ENCODE peak calls at places on chromosomes 5 and 9, in five cellular contexts. One of them, this sample, is unnamed.

GRCh38 chr5:142621227-142621626 is 64.7 kb downstream of the FGF1 start:
- DNase-seq in CD8-positive, alpha-beta memory T cell: no peak
- DNase-seq in kidney: no peak
- DNase-seq in cardiac muscle cell: peak
- DNase-seq in left ventricle myocardium inferior: no peak
- DNase-seq in this sample: no peak

GRCh38 chr9:131393622-131394463 is at the start of gene PRRC2B:
- DNase-seq in cardiac muscle cell: peak
- DNase-seq in left ventricle myocardium inferior: peak
- DNase-seq in kidney: peak
- DNase-seq in CD8-positive, alpha-beta memory T cell: peak
- DNase-seq in this sample: peak

GRCh38 chr5:140926211-140926902 is at the start of gene PCDHAC1:
- DNase-seq in left ventricle myocardium inferior: peak
- DNase-seq in CD8-positive, alpha-beta memory T cell: no peak
- DNase-seq in cardiac muscle cell: peak
- DNase-seq in kidney: peak
- DNase-seq in this sample: no peak

GRCh38 chr5:147743686-147744332 is 38.7 kb downstream of the JAKMIP2 start:
- DNase-seq in CD8-positive, alpha-beta memory T cell: no peak
- DNase-seq in cardiac muscle cell: peak
- DNase-seq in left ventricle myocardium inferior: no peak
- DNase-seq in kidney: no peak
- DNase-seq in this sample: no peak

GRCh38 chr9:108743901-108744371 is 111.8 kb downstream of the ACTL7B start:
- DNase-seq in kidney: no peak
- DNase-seq in cardiac muscle cell: no peak
- DNase-seq in left ventricle myocardium inferior: no peak
- DNase-seq in CD8-positive, alpha-beta memory T cell: no peak
- DNase-seq in this sample: no peak

GRCh38 chr9:133463234-133463863 is 3.6 kb downstream of the CACFD1 start:
- DNase-seq in cardiac muscle cell: no peak
- DNase-seq in kidney: no peak
- DNase-seq in CD8-positive, alpha-beta memory T cell: no peak
- DNase-seq in left ventricle myocardium inferior: no peak
- DNase-seq in this sample: peak

GRCh38 chr9:115109486-115109885 is 8.5 kb downstream of the TNC start:
- DNase-seq in kidney: no peak
- DNase-seq in cardiac muscle cell: peak
- DNase-seq in left ventricle myocardium inferior: no peak
- DNase-seq in CD8-positive, alpha-beta memory T cell: no peak
- DNase-seq in this sample: no peak

GRCh38 chr9:133227242-133227860 is 18.3 kb upstream of the OBP2B start:
- DNase-seq in kidney: peak
- DNase-seq in cardiac muscle cell: no peak
- DNase-seq in CD8-positive, alpha-beta memory T cell: no peak
- DNase-seq in left ventricle myocardium inferior: no peak
- DNase-seq in this sample: no peak

GRCh38 chr5:114387433-114387832 is 25.6 kb downstream of the KCNN2 start:
- DNase-seq in cardiac muscle cell: no peak
- DNase-seq in kidney: no peak
- DNase-seq in left ventricle myocardium inferior: no peak
- DNase-seq in CD8-positive, alpha-beta memory T cell: no peak
- DNase-seq in this sample: no peak

GRCh38 chr5:96595300-96596090 is 66.7 kb upstream of the CAST start:
- DNase-seq in left ventricle myocardium inferior: no peak
- DNase-seq in kidney: no peak
- DNase-seq in CD8-positive, alpha-beta memory T cell: no peak
- DNase-seq in cardiac muscle cell: peak
- DNase-seq in this sample: no peak

GRCh38 chr9:120571443-120572257 is 8.3 kb downstream of the CDK5RAP2 start:
- DNase-seq in left ventricle myocardium inferior: peak
- DNase-seq in kidney: no peak
- DNase-seq in cardiac muscle cell: peak
- DNase-seq in CD8-positive, alpha-beta memory T cell: no peak
- DNase-seq in this sample: no peak

GRCh38 chr9:136829981-136830885 is 12.0 kb upstream of the AJM1 start:
- DNase-seq in cardiac muscle cell: no peak
- DNase-seq in CD8-positive, alpha-beta memory T cell: no peak
- DNase-seq in left ventricle myocardium inferior: peak
- DNase-seq in kidney: peak
- DNase-seq in this sample: no peak

GRCh38 chr5:86880785-86881492 is 263.2 kb downstream of the COX7C start:
- DNase-seq in CD8-positive, alpha-beta memory T cell: peak
- DNase-seq in left ventricle myocardium inferior: no peak
- DNase-seq in cardiac muscle cell: peak
- DNase-seq in kidney: no peak
- DNase-seq in this sample: peak

GRCh38 chr5:64958757-64959391 is 190.1 kb downstream of the CWC27 start:
- DNase-seq in CD8-positive, alpha-beta memory T cell: no peak
- DNase-seq in left ventricle myocardium inferior: no peak
- DNase-seq in cardiac muscle cell: peak
- DNase-seq in kidney: no peak
- DNase-seq in this sample: peak

GRCh38 chr9:137296214-137297059 is 5.6 kb downstream of the NRARP start:
- DNase-seq in CD8-positive, alpha-beta memory T cell: no peak
- DNase-seq in left ventricle myocardium inferior: peak
- DNase-seq in kidney: no peak
- DNase-seq in cardiac muscle cell: peak
- DNase-seq in this sample: no peak

GRCh38 chr9:123685489-123686083 is 244.3 kb downstream of the DENND1A start:
- DNase-seq in CD8-positive, alpha-beta memory T cell: no peak
- DNase-seq in cardiac muscle cell: no peak
- DNase-seq in left ventricle myocardium inferior: no peak
- DNase-seq in kidney: no peak
- DNase-seq in this sample: no peak

GRCh38 chr9:133563286-133564213 is 29.0 kb downstream of the ADAMTSL2 start:
- DNase-seq in CD8-positive, alpha-beta memory T cell: no peak
- DNase-seq in left ventricle myocardium inferior: peak
- DNase-seq in cardiac muscle cell: peak
- DNase-seq in kidney: no peak
- DNase-seq in this sample: no peak

GRCh38 chr9:79883073-79883645 is 311.4 kb downstream of the TLE4 start:
- DNase-seq in CD8-positive, alpha-beta memory T cell: peak
- DNase-seq in cardiac muscle cell: no peak
- DNase-seq in kidney: peak
- DNase-seq in left ventricle myocardium inferior: peak
- DNase-seq in this sample: no peak

GRCh38 chr9:134618163-134618822 is 23.3 kb upstream of the COL5A1 start:
- DNase-seq in kidney: peak
- DNase-seq in left ventricle myocardium inferior: no peak
- DNase-seq in cardiac muscle cell: peak
- DNase-seq in CD8-positive, alpha-beta memory T cell: no peak
- DNase-seq in this sample: no peak

GRCh38 chr9:35757527-35758275 is 3.6 kb upstream of the MSMP start:
- DNase-seq in cardiac muscle cell: no peak
- DNase-seq in CD8-positive, alpha-beta memory T cell: no peak
- DNase-seq in left ventricle myocardium inferior: no peak
- DNase-seq in kidney: no peak
- DNase-seq in this sample: no peak

GRCh38 chr9:137085918-137086530 is 761 bp upstream of the MAN1B1 start:
- DNase-seq in kidney: peak
- DNase-seq in cardiac muscle cell: peak
- DNase-seq in CD8-positive, alpha-beta memory T cell: no peak
- DNase-seq in left ventricle myocardium inferior: peak
- DNase-seq in this sample: peak

GRCh38 chr9:131111186-131111853 is 14.1 kb upstream of the NUP214 start:
- DNase-seq in left ventricle myocardium inferior: no peak
- DNase-seq in cardiac muscle cell: no peak
- DNase-seq in CD8-positive, alpha-beta memory T cell: no peak
- DNase-seq in kidney: peak
- DNase-seq in this sample: no peak

GRCh38 chr5:12071455-12071854 is 167.2 kb upstream of the CTNND2 start:
- DNase-seq in CD8-positive, alpha-beta memory T cell: no peak
- DNase-seq in left ventricle myocardium inferior: no peak
- DNase-seq in kidney: no peak
- DNase-seq in cardiac muscle cell: no peak
- DNase-seq in this sample: no peak

GRCh38 chr5:147445951-147446350 is 63.9 kb downstream of the DPYSL3 start:
- DNase-seq in CD8-positive, alpha-beta memory T cell: no peak
- DNase-seq in kidney: no peak
- DNase-seq in left ventricle myocardium inferior: no peak
- DNase-seq in cardiac muscle cell: no peak
- DNase-seq in this sample: no peak

GRCh38 chr5:132000677-132001453 is 10.6 kb downstream of the ACSL6 start:
- DNase-seq in cardiac muscle cell: no peak
- DNase-seq in CD8-positive, alpha-beta memory T cell: peak
- DNase-seq in left ventricle myocardium inferior: no peak
- DNase-seq in kidney: peak
- DNase-seq in this sample: no peak

GRCh38 chr5:106875591-106876297 is 795.0 kb downstream of the EFNA5 start:
- DNase-seq in left ventricle myocardium inferior: no peak
- DNase-seq in cardiac muscle cell: peak
- DNase-seq in kidney: no peak
- DNase-seq in CD8-positive, alpha-beta memory T cell: no peak
- DNase-seq in this sample: peak

GRCh38 chr5:64876203-64876602 is 107.5 kb downstream of the CWC27 start:
- DNase-seq in CD8-positive, alpha-beta memory T cell: no peak
- DNase-seq in left ventricle myocardium inferior: no peak
- DNase-seq in kidney: no peak
- DNase-seq in cardiac muscle cell: peak
- DNase-seq in this sample: no peak

GRCh38 chr9:103574056-103574455 is 520.1 kb upstream of the SMC2 start:
- DNase-seq in kidney: no peak
- DNase-seq in cardiac muscle cell: peak
- DNase-seq in CD8-positive, alpha-beta memory T cell: no peak
- DNase-seq in left ventricle myocardium inferior: no peak
- DNase-seq in this sample: no peak

GRCh38 chr9:108869092-108869725 is 7.1 kb downstream of the ACTL7A start:
- DNase-seq in kidney: no peak
- DNase-seq in left ventricle myocardium inferior: no peak
- DNase-seq in cardiac muscle cell: peak
- DNase-seq in CD8-positive, alpha-beta memory T cell: no peak
- DNase-seq in this sample: no peak

GRCh38 chr9:89601856-89602562 is 2.8 kb upstream of the GADD45G start:
- DNase-seq in CD8-positive, alpha-beta memory T cell: no peak
- DNase-seq in kidney: no peak
- DNase-seq in left ventricle myocardium inferior: no peak
- DNase-seq in cardiac muscle cell: no peak
- DNase-seq in this sample: no peak

GRCh38 chr5:143659614-143660238 is 152.2 kb upstream of the HMHB1 start:
- DNase-seq in CD8-positive, alpha-beta memory T cell: no peak
- DNase-seq in cardiac muscle cell: no peak
- DNase-seq in left ventricle myocardium inferior: no peak
- DNase-seq in kidney: no peak
- DNase-seq in this sample: no peak

GRCh38 chr5:10351882-10352395 is 1.6 kb upstream of the MARCHF6 start:
- DNase-seq in CD8-positive, alpha-beta memory T cell: no peak
- DNase-seq in left ventricle myocardium inferior: no peak
- DNase-seq in cardiac muscle cell: no peak
- DNase-seq in kidney: no peak
- DNase-seq in this sample: no peak

GRCh38 chr5:10353241-10354047 is at the start of gene MARCHF6:
- DNase-seq in left ventricle myocardium inferior: peak
- DNase-seq in cardiac muscle cell: peak
- DNase-seq in kidney: peak
- DNase-seq in CD8-positive, alpha-beta memory T cell: peak
- DNase-seq in this sample: peak

GRCh38 chr5:10352404-10353240 is 873 bp upstream of the MARCHF6 start:
- DNase-seq in cardiac muscle cell: peak
- DNase-seq in left ventricle myocardium inferior: no peak
- DNase-seq in kidney: no peak
- DNase-seq in CD8-positive, alpha-beta memory T cell: no peak
- DNase-seq in this sample: peak

GRCh38 chr5:10354048-10354872 is 765 bp downstream of the MARCHF6 start:
- DNase-seq in cardiac muscle cell: peak
- DNase-seq in CD8-positive, alpha-beta memory T cell: peak
- DNase-seq in kidney: no peak
- DNase-seq in left ventricle myocardium inferior: peak
- DNase-seq in this sample: peak

GRCh38 chr5:10351199-10351881 is 2.2 kb upstream of the MARCHF6 start:
- DNase-seq in kidney: no peak
- DNase-seq in cardiac muscle cell: peak
- DNase-seq in CD8-positive, alpha-beta memory T cell: no peak
- DNase-seq in left ventricle myocardium inferior: no peak
- DNase-seq in this sample: no peak
- H3K4me3 ChIP-seq in kidney: no peak
- H3K4me3 ChIP-seq in cardiac muscle cell: no peak
- H3K4me3 ChIP-seq in CD8-positive, alpha-beta memory T cell: no peak
- H3K4me3 ChIP-seq in left ventricle myocardium inferior: peak
- H3K4me3 ChIP-seq in this sample: no peak

DNA sequence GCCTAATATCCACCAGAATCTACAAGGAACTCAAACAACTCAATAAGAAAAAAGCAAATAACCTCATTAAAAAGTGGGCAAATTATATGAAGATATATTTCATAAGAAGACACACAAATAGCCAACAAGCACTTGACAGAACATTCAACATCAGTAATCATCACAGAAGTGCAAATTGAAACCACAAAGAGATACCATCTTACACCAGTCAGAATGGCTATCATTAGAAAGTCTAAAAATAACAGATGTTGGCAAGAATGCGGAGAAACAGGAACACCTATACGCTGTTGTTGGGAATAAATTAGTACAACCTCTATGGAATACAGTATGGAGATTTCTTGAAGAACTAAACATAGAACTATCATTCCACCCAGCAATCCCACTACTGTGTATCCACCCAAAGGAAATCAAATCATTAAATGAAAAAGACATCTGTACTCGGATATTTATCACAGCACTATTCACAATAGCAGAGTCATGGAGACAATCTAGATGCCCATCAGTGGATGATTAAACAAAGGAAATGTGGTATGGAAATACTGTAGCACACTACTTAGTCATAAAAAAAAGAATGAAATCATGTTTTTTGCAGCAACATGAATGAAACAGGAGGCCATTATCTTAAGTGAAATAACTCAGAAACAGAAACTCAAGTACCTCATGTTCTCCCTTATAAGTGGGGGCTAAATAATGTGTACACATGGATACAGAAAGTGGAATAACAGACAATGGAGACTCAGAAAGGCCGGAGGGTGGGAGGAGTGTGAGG is 106.8 kb upstream of the FST start:
- DNase-seq in cardiac muscle cell: peak
- DNase-seq in CD8-positive, alpha-beta memory T cell: no peak
- DNase-seq in left ventricle myocardium inferior: no peak
- DNase-seq in kidney: no peak
- DNase-seq in this sample: no peak
- H3K27ac ChIP-seq in cardiac muscle cell: no peak
- H3K27ac ChIP-seq in CD8-positive, alpha-beta memory T cell: no peak
- H3K27ac ChIP-seq in left ventricle myocardium inferior: no peak
- H3K27ac ChIP-seq in kidney: no peak
- H3K27ac ChIP-seq in this sample: no peak

DNA sequence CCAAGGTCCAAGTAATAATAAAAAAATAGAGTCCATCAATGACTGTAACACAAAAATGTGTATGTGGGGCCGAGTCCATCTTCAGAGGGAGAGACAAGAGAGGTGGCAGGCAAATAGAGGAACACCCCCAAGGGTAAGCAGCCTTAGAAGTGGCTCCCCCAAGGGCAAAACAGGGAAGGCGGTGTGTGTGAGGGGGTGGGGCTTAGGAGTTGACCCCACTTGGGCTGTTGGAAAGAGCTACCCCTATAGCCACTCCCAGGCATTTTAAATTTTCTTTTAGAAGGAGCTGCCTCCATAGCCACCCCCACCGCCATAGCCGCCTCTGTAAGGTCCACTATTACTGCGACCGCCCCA is 1.3 kb downstream of the HNRNPA0 start:
- DNase-seq in cardiac muscle cell: peak
- DNase-seq in CD8-positive, alpha-beta memory T cell: no peak
- DNase-seq in left ventricle myocardium inferior: no peak
- DNase-seq in kidney: no peak
- DNase-seq in this sample: no peak
- H3K4me3 ChIP-seq in cardiac muscle cell: peak
- H3K4me3 ChIP-seq in CD8-positive, alpha-beta memory T cell: peak
- H3K4me3 ChIP-seq in left ventricle myocardium inferior: peak
- H3K4me3 ChIP-seq in kidney: peak
- H3K4me3 ChIP-seq in this sample: peak

GRCh38 chr5:128538249-128539037 is 398 bp upstream of the FBN2 start:
- DNase-seq in cardiac muscle cell: peak
- DNase-seq in CD8-positive, alpha-beta memory T cell: no peak
- DNase-seq in left ventricle myocardium inferior: peak
- DNase-seq in kidney: peak
- DNase-seq in this sample: peak
- H3K27ac ChIP-seq in cardiac muscle cell: peak
- H3K27ac ChIP-seq in CD8-positive, alpha-beta memory T cell: no peak
- H3K27ac ChIP-seq in left ventricle myocardium inferior: peak
- H3K27ac ChIP-seq in kidney: no peak
- H3K27ac ChIP-seq in this sample: no peak